ENCODE peak calls at places on chromosomes 12 and 14, in six cellular contexts. F is pancreas, C is lower leg skin, O is tibial nerve, K is NB4, V is ovary. X is an unnamed sample.

GRCh38 chr14:74573421-74574091 is 38.5 kb downstream of the LTBP2 start:
- DNase-seq in V (peak), O (no peak), F (no peak), K (no peak), C (no peak), X (no peak)

GRCh38 chr12:64720884-64721283 is 38.3 kb downstream of the GNS start:
- DNase-seq in O (no peak), K (no peak), V (no peak), C (no peak), F (no peak), X (no peak)

GRCh38 chr12:76006028-76006916 is 25.3 kb downstream of the PHLDA1 start:
- DNase-seq in K (no peak), V (no peak), C (no peak), O (no peak), F (no peak), X (no peak)

GRCh38 chr14:79516009-79516408 is 695.3 kb downstream of the DIO2 start:
- DNase-seq in K (no peak), C (no peak), V (no peak), F (no peak), O (no peak), X (no peak)

GRCh38 chr12:953776-954175 is 4.3 kb upstream of the RAD52 start:
- DNase-seq in O (no peak), F (no peak), C (no peak), K (peak), V (no peak), X (no peak)

GRCh38 chr14:68084256-68084655 is 264.7 kb downstream of the RAD51B start:
- DNase-seq in F (no peak), C (no peak), V (no peak), K (peak), O (no peak), X (no peak)

GRCh38 chr14:64971890-64972785 is at the start of gene RAB15:
- DNase-seq in O (no peak), C (no peak), V (peak), K (peak), F (peak), X (no peak)

GRCh38 chr12:131132118-131132892 is 178.6 kb downstream of the ADGRD1 start:
- DNase-seq in V (peak), O (peak), C (peak), F (peak), K (peak), X (peak)

GRCh38 chr12:98154850-98155249 is 360.5 kb upstream of the TMPO start:
- DNase-seq in O (no peak), V (no peak), K (peak), C (no peak), F (no peak), X (no peak)

GRCh38 chr12:28550757-28551381 is 360.6 kb downstream of the CCDC91 start:
- DNase-seq in F (no peak), C (no peak), K (no peak), O (no peak), V (no peak), X (no peak)

GRCh38 chr12:41190360-41190759 is 2.2 kb downstream of the PDZRN4 start:
- DNase-seq in F (no peak), V (no peak), C (no peak), K (peak), O (no peak), X (no peak)

GRCh38 chr14:24289649-24290283 is 9.8 kb downstream of the DHRS1 start:
- DNase-seq in F (no peak), O (no peak), K (no peak), C (no peak), V (no peak), X (no peak)

GRCh38 chr14:25102788-25103187 is 52.8 kb upstream of the STXBP6 start:
- DNase-seq in O (no peak), C (no peak), K (no peak), F (no peak), V (no peak), X (no peak)

GRCh38 chr12:83664650-83665049 is 977.9 kb downstream of the TMTC2 start:
- DNase-seq in K (no peak), V (no peak), F (no peak), O (no peak), C (no peak), X (no peak)

GRCh38 chr12:72075401-72075800 is 136.8 kb downstream of the TPH2 start:
- DNase-seq in V (no peak), C (no peak), F (no peak), O (no peak), K (no peak), X (no peak)

GRCh38 chr12:124592050-124592449 is 24.6 kb upstream of the NCOR2 start:
- DNase-seq in O (no peak), C (peak), K (no peak), F (no peak), V (no peak), X (no peak)

GRCh38 chr12:117085318-117085947 is 13.8 kb downstream of the TESC start:
- DNase-seq in K (no peak), C (no peak), V (no peak), F (peak), O (no peak), X (no peak)

GRCh38 chr12:124463341-124463861 is 104.0 kb downstream of the NCOR2 start:
- DNase-seq in F (peak), C (no peak), V (peak), O (no peak), K (peak), X (no peak)

GRCh38 chr12:107092669-107093546 is 441 bp downstream of the CRY1 start:
- DNase-seq in O (peak), F (peak), V (no peak), K (peak), C (peak), X (peak)
- TF ChIP-seq CTCF in O (no peak), F (no peak), V (peak), K (no peak), C (no peak), X (no peak)

GRCh38 chr12:92621312-92621711 is 81.5 kb upstream of the PLEKHG7 start:
- DNase-seq in C (no peak), F (no peak), K (no peak), O (no peak), V (no peak), X (no peak)

GRCh38 chr12:92619730-92620684 is 82.8 kb upstream of the PLEKHG7 start:
- DNase-seq in K (no peak), V (no peak), C (no peak), F (no peak), O (no peak), X (no peak)

GRCh38 chr12:92615703-92616102 is 87.1 kb upstream of the PLEKHG7 start:
- DNase-seq in V (no peak), K (no peak), O (no peak), F (no peak), C (no peak), X (no peak)

GRCh38 chr12:92621833-92622232 is 81.0 kb upstream of the PLEKHG7 start:
- DNase-seq in V (no peak), C (no peak), O (no peak), F (no peak), K (no peak), X (no peak)

GRCh38 chr12:92619026-92619425 is 83.8 kb upstream of the PLEKHG7 start:
- DNase-seq in F (no peak), K (no peak), C (no peak), V (no peak), O (no peak), X (no peak)
- TF ChIP-seq CTCF in F (no peak), K (no peak), C (no peak), V (no peak), O (no peak), X (no peak)

DNA sequence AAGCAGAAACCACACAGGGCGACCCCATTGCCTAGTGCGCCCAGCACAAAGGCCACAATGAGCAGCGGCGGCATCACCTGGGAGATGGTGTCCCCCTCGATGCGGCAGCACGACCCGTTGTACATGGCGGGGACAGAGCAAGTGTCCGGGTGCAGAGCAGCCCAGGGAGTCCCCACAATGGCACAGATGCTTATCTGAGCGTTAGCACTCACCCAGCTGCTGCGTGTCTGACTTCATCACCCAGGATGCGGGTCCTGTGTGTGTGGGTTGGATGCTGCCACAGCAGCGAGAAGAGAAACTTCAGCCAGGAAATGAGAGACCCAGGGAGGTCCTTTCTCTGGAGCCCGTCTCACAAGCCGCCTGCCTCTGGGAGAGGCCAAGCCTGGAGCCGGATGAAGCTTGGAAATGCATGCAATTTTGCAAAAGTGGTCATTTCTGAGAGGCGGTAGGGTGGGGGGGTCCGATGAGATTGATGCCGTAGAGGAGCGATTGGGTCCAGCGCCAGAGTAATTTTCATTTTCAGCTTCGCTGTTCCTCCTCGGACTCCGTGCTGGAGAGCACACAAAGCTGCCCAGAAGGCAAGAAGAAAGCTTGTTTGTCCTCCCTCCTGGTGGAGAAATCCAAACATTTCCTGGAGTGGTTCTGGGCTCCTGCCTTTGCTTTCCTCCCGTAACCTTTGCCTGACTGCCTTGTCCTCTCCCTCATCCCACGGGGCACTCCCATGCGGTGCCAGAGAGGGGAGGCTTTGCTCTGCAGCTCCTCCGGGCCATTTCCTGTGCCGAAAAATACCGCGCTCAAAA is at the start of gene HCAR1:
- DNase-seq in K (no peak), F (no peak), C (no peak), O (no peak), V (peak), X (no peak)
- TF ChIP-seq CTCF in K (no peak), F (no peak), C (no peak), O (no peak), V (no peak), X (peak)

GRCh38 chr12:96810477-96810876 is 96.6 kb upstream of the NEDD1 start:
- DNase-seq in C (no peak), F (no peak), V (no peak), O (no peak), K (no peak), X (no peak)

GRCh38 chr12:96810057-96810456 is 97.0 kb upstream of the NEDD1 start:
- DNase-seq in V (no peak), F (no peak), O (no peak), K (no peak), C (no peak), X (no peak)

GRCh38 chr12:96806272-96806671 is 100.8 kb upstream of the NEDD1 start:
- DNase-seq in F (no peak), O (no peak), C (no peak), V (no peak), K (no peak), X (no peak)

GRCh38 chr12:96809522-96809921 is 97.5 kb upstream of the NEDD1 start:
- DNase-seq in O (no peak), F (no peak), K (no peak), V (no peak), C (no peak), X (no peak)

GRCh38 chr12:96807741-96808140 is 99.3 kb upstream of the NEDD1 start:
- DNase-seq in F (no peak), K (no peak), O (no peak), V (no peak), C (no peak), X (no peak)
- TF ChIP-seq CTCF in F (no peak), K (no peak), O (no peak), V (no peak), C (no peak), X (no peak)

GRCh38 chr14:50999726-51000125 is 55.4 kb upstream of the PYGL start:
- DNase-seq in K (no peak), F (no peak), C (no peak), V (no peak), O (no peak), X (no peak)
- TF ChIP-seq CTCF in K (no peak), F (no peak), C (no peak), V (no peak), O (no peak), X (no peak)

DNA sequence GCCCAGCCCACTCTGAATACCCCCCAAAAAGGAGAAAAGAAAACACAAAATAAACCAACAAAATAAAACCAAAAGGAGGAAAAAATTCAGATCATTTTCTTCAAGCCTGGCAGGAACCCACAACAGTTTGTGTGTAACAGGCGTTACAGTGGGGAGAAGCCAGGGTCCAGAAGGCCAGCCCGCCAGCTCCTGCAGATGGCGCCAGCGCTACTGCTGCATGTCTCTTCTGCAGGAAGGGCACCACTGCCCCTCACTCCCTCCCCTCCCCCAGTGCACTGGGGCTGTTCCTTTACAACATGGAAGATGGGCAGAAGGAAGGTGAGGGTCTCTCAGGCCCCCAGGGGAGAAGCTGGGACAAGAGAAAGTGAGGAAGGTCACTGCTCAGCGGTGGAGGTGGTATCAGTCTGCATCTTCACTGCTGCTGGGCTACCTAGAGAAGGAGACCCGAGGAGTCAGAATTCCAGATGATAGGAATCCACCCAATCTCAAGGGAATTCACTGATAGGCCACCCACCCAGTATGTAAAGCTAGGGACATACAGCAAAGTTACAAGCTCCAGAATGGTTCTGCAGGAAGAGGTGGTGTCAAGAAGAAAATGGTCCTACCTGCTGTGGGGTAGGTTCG is 2.3 kb upstream of the NOP2 start:
- DNase-seq in O (no peak), K (peak), F (peak), V (peak), C (no peak), X (no peak)
- TF ChIP-seq CTCF in O (peak), K (peak), F (no peak), V (no peak), C (no peak), X (peak)

DNA sequence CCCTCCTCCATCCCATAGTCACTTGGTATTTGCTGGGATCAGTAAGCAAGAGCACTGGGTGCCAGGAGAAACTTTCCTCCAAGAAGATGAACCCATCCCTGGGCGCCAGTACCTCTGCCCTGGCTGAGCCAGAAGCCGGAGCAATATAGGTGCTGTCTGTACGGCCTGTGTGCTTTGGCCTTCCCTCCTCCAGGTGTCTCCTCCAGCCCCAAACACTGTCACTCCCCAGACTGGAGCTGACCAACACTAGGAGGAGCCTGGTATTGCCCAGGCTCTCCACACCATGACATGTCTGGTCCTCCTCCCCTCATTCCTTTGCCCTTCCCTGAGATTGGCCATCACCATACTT is 4.9 kb downstream of the GSTZ1 start:
- DNase-seq in O (no peak), K (no peak), F (peak), C (peak), V (no peak), X (no peak)
- TF ChIP-seq CTCF in O (no peak), K (no peak), F (no peak), C (no peak), V (no peak), X (no peak)

DNA sequence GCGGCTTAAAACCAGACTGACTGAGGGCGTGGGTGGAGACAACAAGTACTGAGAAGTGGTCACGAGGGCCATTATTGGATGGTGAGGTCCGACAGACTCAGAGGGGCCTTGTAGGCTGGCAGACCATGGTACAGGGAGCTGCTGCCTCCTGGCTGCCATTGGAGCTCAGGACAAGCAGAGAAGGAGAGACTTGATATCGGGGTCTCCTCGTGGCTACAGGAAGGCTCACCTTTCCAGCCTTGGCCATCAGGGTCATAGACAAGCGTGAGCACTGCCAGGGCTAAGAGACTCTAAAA is 54.2 kb downstream of the FBRSL1 start:
- DNase-seq in K (peak), V (no peak), C (no peak), O (no peak), F (no peak), X (no peak)
- TF ChIP-seq CTCF in K (no peak), V (no peak), C (no peak), O (no peak), F (no peak), X (no peak)

GRCh38 chr12:108371801-108372344 is 32.8 kb upstream of the CMKLR1 start:
- DNase-seq in V (no peak), C (no peak), O (no peak), F (no peak), K (peak), X (no peak)

GRCh38 chr12:108374596-108375320 is 35.6 kb upstream of the CMKLR1 start:
- DNase-seq in V (no peak), O (no peak), C (no peak), F (no peak), K (no peak), X (no peak)

GRCh38 chr12:108375986-108376663 is 37.0 kb upstream of the CMKLR1 start:
- DNase-seq in K (peak), C (no peak), O (no peak), F (no peak), V (no peak), X (no peak)

GRCh38 chr12:108369736-108370396 is 30.8 kb upstream of the CMKLR1 start:
- DNase-seq in F (no peak), C (no peak), V (no peak), O (no peak), K (no peak), X (no peak)

DNA sequence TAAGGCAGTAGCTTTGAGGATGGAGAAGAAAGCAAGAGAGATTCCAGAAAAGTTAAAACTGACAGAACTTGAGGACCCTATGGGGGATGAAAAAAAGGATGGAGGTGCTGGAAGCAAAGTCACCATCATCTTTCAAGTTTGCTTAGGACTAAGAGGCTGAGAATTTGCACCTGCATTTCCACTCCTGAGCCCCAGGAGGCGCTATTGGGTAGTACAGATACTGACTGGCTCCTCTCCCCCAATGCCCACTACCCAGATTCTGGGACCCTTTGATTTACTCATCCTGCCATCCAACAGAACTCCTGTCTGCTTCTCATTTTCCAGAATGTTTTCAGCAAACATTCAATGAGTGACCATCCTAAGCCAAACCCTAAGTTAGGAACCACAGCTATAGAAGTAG is 34.0 kb upstream of the CMKLR1 start:
- DNase-seq in V (no peak), K (no peak), O (no peak), C (no peak), F (no peak), X (no peak)
- TF ChIP-seq CTCF in V (no peak), K (peak), O (no peak), C (no peak), F (no peak), X (peak)